ENCODE peak calls at places on chromosomes 12 and 14, in nine cellular contexts. Q, A, K, N, P, R, H, E and Y are unnamed samples.

GRCh38 chr14:51018521-51018920 is 74.2 kb upstream of the PYGL start:
- DNase-seq in Q (no peak), A (no peak), K (no peak), N (no peak), P (no peak), R (no peak), H (no peak), E (peak), Y (no peak)

GRCh38 chr14:20610002-20610765 is 19.0 kb upstream of the RNASE12 start:
- DNase-seq in Q (peak), A (peak), K (peak), N (peak), P (peak), R (peak), H (peak), E (peak), Y (peak)

GRCh38 chr12:26017484-26018211 is 59.2 kb downstream of the RASSF8 start:
- DNase-seq in Q (peak), A (peak), K (no peak), N (peak), P (no peak), R (no peak), H (no peak), E (peak), Y (no peak)

GRCh38 chr14:63951429-63951828 is 98.6 kb downstream of the SYNE2 start:
- DNase-seq in Q (no peak), A (no peak), K (no peak), N (no peak), P (peak), R (no peak), H (no peak), E (no peak), Y (no peak)

GRCh38 chr12:3820122-3820521 is 53.1 kb downstream of the PARP11 start:
- DNase-seq in Q (no peak), A (no peak), K (no peak), N (no peak), P (no peak), R (no peak), H (no peak), E (peak), Y (no peak)

GRCh38 chr12:64673490-64674169 is 63.3 kb downstream of the RASSF3 start:
- DNase-seq in Q (no peak), A (no peak), K (no peak), N (peak), P (no peak), R (no peak), H (no peak), E (no peak), Y (no peak)

GRCh38 chr14:65993103-65993502 is 493.1 kb upstream of the CCDC196 start:
- DNase-seq in Q (no peak), A (peak), K (no peak), N (no peak), P (no peak), R (peak), H (no peak), E (no peak), Y (no peak)

GRCh38 chr12:122865268-122866231 is 30.3 kb downstream of the HIP1R start:
- DNase-seq in Q (no peak), A (no peak), K (no peak), N (peak), P (peak), R (peak), H (no peak), E (peak), Y (no peak)

GRCh38 chr14:101823511-101824120 is 62.1 kb downstream of the PPP2R5C start:
- DNase-seq in Q (no peak), A (peak), K (no peak), N (no peak), P (no peak), R (peak), H (peak), E (peak), Y (peak)